ENCODE peak calls at places on chromosomes 6 and 20, in five cellular contexts. J is mammary epithelial cell, Q is IMR-90, G is PC-3, P is HCT116. B is an unnamed sample.

GRCh38 chr6:34696189-34696738 is 303 bp downstream of the ILRUN start:
- DNase-seq in J (peak; percentile 51), Q (peak; percentile 21), G (peak; percentile 24), P (no peak), B (peak; percentile 80)

GRCh38 chr6:118663993-118664985 is 12.9 kb upstream of the CEP85L start:
- DNase-seq in J (no peak), Q (no peak), G (no peak), P (no peak), B (peak; percentile 47)

GRCh38 chr20:37095108-37095608 is 639 bp downstream of the RBL1 start:
- DNase-seq in J (peak; percentile 18), Q (no peak), G (no peak), P (no peak), B (peak; percentile 59)

GRCh38 chr20:11952621-11953020 is 34.9 kb downstream of the BTBD3 start:
- DNase-seq in J (no peak), Q (peak; percentile 34), G (peak; percentile 10), P (no peak), B (no peak)

GRCh38 chr6:113960795-113961194 is 10.2 kb downstream of the HDAC2 start:
- DNase-seq in J (no peak), Q (no peak), G (no peak), P (no peak), B (no peak)

GRCh38 chr20:24747881-24748595 is 201.0 kb upstream of the CST7 start:
- DNase-seq in J (no peak), Q (no peak), G (no peak), P (no peak), B (no peak)

GRCh38 chr6:26216886-26217713 is 129.9 kb downstream of the HFE start:
- DNase-seq in J (no peak), Q (peak; percentile 90), G (no peak), P (no peak), B (no peak)

GRCh38 chr6:21003780-21004541 is 469.7 kb downstream of the CDKAL1 start:
- DNase-seq in J (peak; percentile 51), Q (peak; percentile 89), G (peak; percentile 93), P (no peak), B (peak; percentile 25)

GRCh38 chr6:42742116-42742894 is 3.6 kb downstream of the TBCC start:
- DNase-seq in J (peak; percentile 49), Q (peak; percentile 68), G (peak; percentile 44), P (no peak), B (peak; percentile 46)

GRCh38 chr6:125662301-125662700 is 87.1 kb upstream of the HEY2 start:
- DNase-seq in J (no peak), Q (no peak), G (no peak), P (no peak), B (no peak)

GRCh38 chr6:19715166-19715558 is 122.0 kb upstream of the ID4 start:
- DNase-seq in J (peak; percentile 26), Q (no peak), G (peak; percentile 19), P (no peak), B (no peak)

GRCh38 chr6:44233560-44234100 is 10.2 kb downstream of the SLC29A1 start:
- DNase-seq in J (no peak), Q (no peak), G (no peak), P (no peak), B (no peak)

GRCh38 chr6:96626749-96627353 is 63.9 kb downstream of the FHL5 start:
- DNase-seq in J (peak; percentile 1), Q (peak; percentile 38), G (peak; percentile 30), P (peak; percentile 22), B (no peak)

GRCh38 chr6:165661416-165662001 is 1.5 kb downstream of the PDE10A start:
- DNase-seq in J (no peak), Q (peak; percentile 19), G (no peak), P (no peak), B (peak; percentile 88)

GRCh38 chr20:49888341-49889244 is 26.7 kb downstream of the SPATA2 start:
- DNase-seq in J (peak; percentile 19), Q (peak; percentile 56), G (peak; percentile 78), P (peak; percentile 21), B (peak; percentile 91)

GRCh38 chr6:118387921-118388701 is 160.0 kb upstream of the PLN start:
- DNase-seq in J (peak; percentile 92), Q (peak; percentile 96), G (peak; percentile 90), P (peak; percentile 3), B (no peak)

GRCh38 chr6:169101981-169102380 is 151.7 kb downstream of the THBS2 start:
- DNase-seq in J (no peak), Q (peak; percentile 37), G (peak; percentile 5), P (no peak), B (no peak)

GRCh38 chr6:26024651-26025046 is 62.0 kb downstream of the TRIM38 start:
- DNase-seq in J (no peak), Q (no peak), G (no peak), P (no peak), B (no peak)

GRCh38 chr6:21604081-21604480 is 10.5 kb downstream of the SOX4 start:
- DNase-seq in J (no peak), Q (no peak), G (no peak), P (no peak), B (no peak)

GRCh38 chr6:34970962-34971361 is 81.9 kb downstream of the ANKS1A start:
- DNase-seq in J (no peak), Q (peak; percentile 85), G (no peak), P (no peak), B (peak; percentile 78)

GRCh38 chr6:44072959-44073611 is 54.2 kb downstream of the MRPL14 start:
- DNase-seq in J (peak; percentile 86), Q (peak; percentile 88), G (peak; percentile 84), P (no peak), B (peak; percentile 99)

GRCh38 chr20:14009206-14009605 is 13.9 kb downstream of the MACROD2 start:
- DNase-seq in J (peak; percentile 62), Q (no peak), G (peak; percentile 25), P (no peak), B (no peak)

GRCh38 chr20:57445298-57445697 is 54.1 kb downstream of the RBM38 start:
- DNase-seq in J (no peak), Q (peak; percentile 76), G (peak; percentile 27), P (no peak), B (peak; percentile 93)

GRCh38 chr20:38222231-38222922 is 38.2 kb downstream of the KIAA1755 start:
- DNase-seq in J (peak; percentile 37), Q (peak; percentile 48), G (peak; percentile 83), P (peak; percentile 36), B (peak; percentile 97)

GRCh38 chr6:170144952-170145587 is 145.8 kb downstream of the DLL1 start:
- DNase-seq in J (peak; percentile 54), Q (no peak), G (peak; percentile 53), P (no peak), B (no peak)

GRCh38 chr6:149450679-149451360 is 34.0 kb downstream of the ZC3H12D start:
- DNase-seq in J (no peak), Q (no peak), G (no peak), P (no peak), B (peak; percentile 94)

DNA sequence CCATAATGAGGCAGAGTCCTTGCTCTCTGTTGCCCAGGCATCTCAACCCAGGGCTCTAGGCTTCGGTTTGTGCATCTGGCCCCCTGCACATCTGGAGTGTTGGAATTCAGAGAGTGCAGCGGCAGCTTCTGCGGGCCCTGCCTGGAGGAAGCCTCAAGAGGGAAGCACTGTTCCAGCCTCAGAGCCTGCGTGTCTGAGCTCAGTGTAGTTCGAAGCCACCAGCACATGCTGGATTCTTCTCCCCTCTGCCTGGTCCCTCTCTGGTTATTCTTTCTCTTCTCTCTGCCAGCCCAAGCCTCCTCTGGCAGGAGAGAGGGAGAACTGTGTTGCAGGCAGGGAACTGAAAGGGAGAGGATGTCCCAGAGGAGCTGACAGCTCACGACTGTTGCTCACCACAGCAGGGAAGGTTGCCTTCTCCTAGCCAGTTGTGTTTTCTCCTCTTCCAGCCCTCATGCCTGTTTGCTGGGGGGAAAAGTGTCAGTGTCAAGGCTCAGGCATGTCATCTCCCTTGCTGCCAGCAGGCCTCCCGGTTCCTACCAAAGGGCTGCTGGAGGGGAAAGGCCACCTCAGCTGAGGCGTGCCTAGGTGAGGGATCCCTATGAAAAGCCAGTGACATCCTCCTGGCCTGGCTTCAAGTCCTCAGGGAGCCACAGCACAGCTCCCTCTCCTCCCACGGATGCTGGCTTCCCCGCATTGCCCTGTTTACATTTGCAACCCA is 126.0 kb upstream of the LRFN2 start:
- DNase-seq in J (no peak), Q (no peak), G (no peak), P (no peak), B (no peak)
- TF ChIP-seq CTCF in J (no peak), Q (no peak), G (no peak), P (peak; percentile 1), B (peak; percentile 7)

GRCh38 chr6:37168809-37169457 is 1.0 kb upstream of the PIM1 start:
- DNase-seq in J (no peak), Q (no peak), G (peak; percentile 50), P (no peak), B (peak; percentile 97)

GRCh38 chr6:37171141-37171969 is 1.4 kb downstream of the PIM1 start:
- DNase-seq in J (peak; percentile 47), Q (peak; percentile 51), G (peak; percentile 34), P (no peak), B (peak; percentile 88)

GRCh38 chr6:37170273-37171140 is 555 bp downstream of the PIM1 start:
- DNase-seq in J (peak; percentile 38), Q (peak; percentile 28), G (peak; percentile 44), P (no peak), B (peak; percentile 88)

GRCh38 chr6:37169458-37170272 is at the start of gene PIM1:
- DNase-seq in J (peak; percentile 96), Q (peak; percentile 95), G (peak; percentile 95), P (peak; percentile 87), B (peak; percentile 100)

GRCh38 chr6:37168163-37168758 is 1.7 kb upstream of the PIM1 start:
- DNase-seq in J (no peak), Q (no peak), G (no peak), P (no peak), B (peak; percentile 81)
- H3K4me3 ChIP-seq in J (no peak overlapping the region), Q (no peak overlapping the region), G (no peak overlapping the region), P (no peak overlapping the region), B (no peak overlapping the region)

DNA sequence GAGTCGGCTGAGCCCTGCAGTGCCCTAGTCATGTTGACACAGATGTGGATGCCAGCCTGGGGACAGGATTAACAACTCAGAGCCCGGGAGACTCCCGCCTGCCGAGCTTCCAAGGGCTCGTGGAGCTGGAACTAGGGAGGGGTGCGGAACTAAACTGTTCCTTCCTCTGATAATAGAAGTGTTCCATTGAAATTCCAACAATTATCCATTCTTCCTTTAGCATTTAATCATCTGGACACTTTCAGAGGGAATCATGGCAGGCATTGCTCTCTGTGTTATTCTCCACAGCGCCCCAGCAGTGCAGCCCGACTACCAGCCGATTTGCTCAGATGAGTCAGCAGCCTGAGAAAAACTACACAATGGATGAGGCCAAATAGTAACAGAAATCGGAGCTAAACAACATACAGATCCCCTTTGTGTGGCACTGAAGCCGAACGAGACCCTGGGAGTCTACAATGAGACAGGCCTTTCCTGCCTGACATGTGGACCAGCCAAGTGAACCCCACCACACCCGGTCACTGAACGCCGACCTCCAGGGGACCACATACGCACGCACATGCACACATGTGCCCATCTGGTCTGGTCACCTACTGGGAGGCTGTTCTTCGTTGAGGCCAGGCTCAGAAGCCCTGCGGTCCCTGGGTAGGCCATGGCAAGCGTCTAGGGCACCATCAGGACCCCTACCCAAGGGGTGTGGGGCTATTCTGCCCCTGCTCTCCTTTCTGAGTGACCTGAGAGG is 238.4 kb upstream of the AFDN start:
- DNase-seq in J (no peak), Q (no peak), G (no peak), P (no peak), B (no peak)
- H2AFZ ChIP-seq in J (no peak overlapping the region), Q (no peak overlapping the region), G (no peak overlapping the region), P (no peak overlapping the region), B (no peak overlapping the region)

DNA sequence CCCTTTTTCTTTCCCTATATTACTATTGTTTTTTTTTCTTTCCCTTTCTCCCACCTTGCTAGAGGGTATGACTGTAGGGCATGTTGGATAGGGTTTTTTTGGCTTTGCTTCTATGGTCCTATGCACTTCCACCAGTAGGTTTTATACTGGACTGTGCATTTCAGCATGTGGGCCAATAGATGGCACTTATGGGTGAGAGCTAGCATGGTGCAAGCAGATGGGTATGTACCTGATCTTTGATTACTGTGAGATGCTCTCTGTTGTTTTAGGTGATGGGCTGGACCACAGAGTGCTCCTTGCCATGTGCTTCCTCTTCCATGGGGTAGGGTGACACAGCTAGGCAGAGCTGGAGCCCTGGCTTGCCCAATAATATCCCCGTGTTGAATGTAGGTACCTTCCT is 128.5 kb upstream of the CHD6 start:
- DNase-seq in J (peak; percentile 3), Q (no peak), G (peak; percentile 7), P (no peak), B (no peak)
- TF ChIP-seq CTCF in J (peak; percentile 29), Q (no peak), G (no peak), P (no peak), B (no peak)